ENCODE peak calls at places on chromosomes 6 and 20, in four cellular contexts. W is uterus, I is A549, B is upper lobe of left lung. K is an unnamed sample.

GRCh38 chr6:114049367-114049966 is 78.5 kb upstream of the HDAC2 start:
- DNase-seq in W (no peak), I (no peak), B (no peak), K (no peak)

GRCh38 chr6:56683882-56684281 is 41.2 kb upstream of the DST start:
- DNase-seq in W (no peak), I (peak), B (no peak), K (no peak)

GRCh38 chr6:41182069-41183034 is 18.6 kb downstream of the TREML2 start:
- DNase-seq in W (no peak), I (peak), B (no peak), K (no peak)

GRCh38 chr6:147167009-147167408 is 37.2 kb upstream of the STXBP5 start:
- DNase-seq in W (no peak), I (no peak), B (no peak), K (no peak)

GRCh38 chr20:1810926-1811620 is 84.1 kb upstream of the SIRPA start:
- DNase-seq in W (no peak), I (no peak), B (no peak), K (no peak)

GRCh38 chr6:111854683-111855082 is 18.6 kb downstream of the FYN start:
- DNase-seq in W (no peak), I (no peak), B (no peak), K (no peak)

GRCh38 chr6:14016930-14017625 is 92.3 kb downstream of the RNF182 start:
- DNase-seq in W (no peak), I (no peak), B (no peak), K (no peak)

GRCh38 chr6:160730911-160731310 is 28.9 kb downstream of the PLG start:
- DNase-seq in W (no peak), I (peak), B (no peak), K (no peak)

GRCh38 chr6:22468566-22468965 is 100.8 kb upstream of the HDGFL1 start:
- DNase-seq in W (no peak), I (no peak), B (no peak), K (no peak)

GRCh38 chr6:45049188-45049843 is 278.8 kb upstream of the RUNX2 start:
- DNase-seq in W (no peak), I (peak), B (no peak), K (no peak)

GRCh38 chr6:118856301-118856700 is 37.7 kb upstream of the ASF1A start:
- DNase-seq in W (no peak), I (no peak), B (no peak), K (no peak)

GRCh38 chr6:13908955-13909381 is 15.8 kb upstream of the RNF182 start:
- DNase-seq in W (peak), I (peak), B (no peak), K (no peak)

GRCh38 chr6:33620158-33620583 is 951 bp upstream of the ITPR3 start:
- DNase-seq in W (no peak), I (no peak), B (peak), K (no peak)

GRCh38 chr20:39897058-39897457 is 792.0 kb downstream of the MAFB start:
- DNase-seq in W (no peak), I (no peak), B (no peak), K (no peak)

GRCh38 chr20:32737371-32738223 is 5.7 kb downstream of the COMMD7 start:
- DNase-seq in W (no peak), I (no peak), B (no peak), K (no peak)

GRCh38 chr20:31721408-31722332 is 998 bp downstream of the BCL2L1 start:
- DNase-seq in W (peak), I (no peak), B (no peak), K (no peak)

GRCh38 chr6:84093405-84094049 is 60.0 kb downstream of the MRAP2 start:
- DNase-seq in W (no peak), I (no peak), B (no peak), K (no peak)

GRCh38 chr6:37365791-37366190 is 12.0 kb downstream of the RNF8 start:
- DNase-seq in W (no peak), I (no peak), B (no peak), K (no peak)

GRCh38 chr6:89644864-89645263 is 6.3 kb upstream of the LYRM2 start:
- DNase-seq in W (no peak), I (no peak), B (no peak), K (no peak)

GRCh38 chr20:35947489-35947888 is 6.8 kb downstream of the SCAND1 start:
- DNase-seq in W (no peak), I (peak), B (no peak), K (no peak)

GRCh38 chr6:147201885-147202515 is 2.2 kb upstream of the STXBP5 start:
- DNase-seq in W (no peak), I (peak), B (no peak), K (no peak)

GRCh38 chr20:35766843-35767242 is 5.0 kb upstream of the PHF20 start:
- DNase-seq in W (no peak), I (no peak), B (no peak), K (no peak)

GRCh38 chr6:54897462-54898189 is 51.1 kb downstream of the FAM83B start:
- DNase-seq in W (no peak), I (no peak), B (no peak), K (no peak)

GRCh38 chr6:34285571-34285970 is 36.8 kb upstream of the SMIM29 start:
- DNase-seq in W (no peak), I (no peak), B (no peak), K (no peak)

GRCh38 chr6:27209167-27209566 is 38.3 kb upstream of the PRSS16 start:
- DNase-seq in W (no peak), I (no peak), B (no peak), K (no peak)

GRCh38 chr20:22389836-22390542 is 194.4 kb downstream of the FOXA2 start:
- DNase-seq in W (no peak), I (peak), B (no peak), K (peak)
- H3K27ac ChIP-seq in W (no peak), I (peak), B (peak), K (no peak)

GRCh38 chr6:8195040-8195713 is 92.8 kb upstream of the EEF1E1 start:
- DNase-seq in W (no peak), I (peak), B (no peak), K (no peak)
- H3K27ac ChIP-seq in W (no peak), I (no peak), B (no peak), K (no peak)

GRCh38 chr20:37989601-37990001 is 43.7 kb downstream of the TTI1 start:
- DNase-seq in W (no peak), I (no peak), B (no peak), K (no peak)
- H3K27ac ChIP-seq in W (no peak), I (peak), B (peak), K (no peak)

DNA sequence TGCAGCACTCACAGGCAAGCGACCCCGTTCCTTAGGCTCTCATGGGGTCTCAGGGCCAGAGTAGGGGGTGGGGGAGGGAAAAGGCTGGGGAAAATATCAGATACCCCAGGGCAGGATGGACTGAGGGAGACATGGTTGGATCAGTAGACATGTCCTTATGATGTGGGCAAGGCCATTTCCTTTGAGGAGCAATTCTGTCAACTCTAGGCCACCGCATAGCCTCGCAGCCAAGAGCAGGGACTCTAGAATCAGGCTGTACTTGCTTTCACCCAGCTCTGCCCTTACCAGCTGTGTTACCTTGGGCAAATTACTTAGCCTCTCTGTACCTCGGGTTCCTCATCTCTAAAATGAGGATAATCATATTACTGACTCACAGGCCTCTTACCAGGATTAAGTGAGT is 2.2 kb upstream of the MAPK13 start:
- DNase-seq in W (no peak), I (no peak), B (no peak), K (no peak)
- H3K27ac ChIP-seq in W (no peak), I (peak), B (peak), K (no peak)